ENCODE peak calls at places on chromosomes 6 and 20, in six cellular contexts. Y is RWPE1, B is GM23338, P is left ventricle myocardium inferior, C is hippocampal formation, O is NCI-H1436. J is an unnamed sample.
A peak's percentile ranks its signal among the peaks of the same experiment; 100 is the strongest.

GRCh38 chr6:69846770-69847506 is 19.4 kb upstream of the COL19A1 start:
- DNase-seq in O (no peak), P (no peak), C (no peak), Y (no peak), B (no peak), J (no peak)

GRCh38 chr6:73231986-73232391 is 6.7 kb upstream of the KHDC1L start:
- DNase-seq in C (no peak), Y (no peak), B (no peak), P (no peak), O (no peak), J (peak; percentile 57)

GRCh38 chr20:58579819-58580492 is 64.8 kb upstream of the APCDD1L start:
- DNase-seq in B (no peak), P (no peak), Y (no peak), O (no peak), C (no peak), J (no peak)

GRCh38 chr6:161523367-161523766 is 249.5 kb upstream of the AGPAT4 start:
- DNase-seq in B (no peak), C (no peak), P (no peak), O (no peak), Y (no peak), J (no peak)

GRCh38 chr6:70375166-70375565 is 38.1 kb upstream of the FAM135A start:
- DNase-seq in Y (peak; percentile 69), C (no peak), O (no peak), B (no peak), P (no peak), J (peak; percentile 87)

GRCh38 chr6:160799801-160800200 is 97.8 kb downstream of the PLG start:
- DNase-seq in B (no peak), Y (no peak), C (no peak), O (no peak), P (no peak), J (no peak)

GRCh38 chr6:138726066-138727060 is 47.2 kb upstream of the CCDC28A start:
- DNase-seq in C (no peak), Y (no peak), B (no peak), P (no peak), O (no peak), J (peak; percentile 43)

GRCh38 chr6:47073125-47074110 is 31.3 kb upstream of the ADGRF1 start:
- DNase-seq in P (no peak), C (no peak), O (no peak), Y (no peak), B (peak; percentile 69), J (peak; percentile 26)

GRCh38 chr6:10343320-10343719 is 71.6 kb downstream of the TFAP2A start:
- DNase-seq in C (no peak), B (no peak), Y (no peak), O (no peak), P (no peak), J (no peak)

GRCh38 chr6:66896415-66896814 is 1189.4 kb upstream of the EYS start:
- DNase-seq in B (no peak), Y (peak; percentile 86), P (no peak), C (no peak), O (no peak), J (peak; percentile 76)

GRCh38 chr20:4165984-4166725 is 150.8 kb upstream of the RNF24 start:
- DNase-seq in P (no peak), O (peak; percentile 26), B (no peak), Y (no peak), C (no peak), J (no peak)

GRCh38 chr6:164870175-164870574 is 439.2 kb downstream of the C6orf118 start:
- DNase-seq in C (no peak), Y (no peak), P (no peak), B (no peak), O (no peak), J (peak; percentile 31)

GRCh38 chr20:2820084-2820895 is 4.1 kb downstream of the TMEM239 start:
- DNase-seq in P (no peak), O (no peak), Y (no peak), B (peak; percentile 70), C (no peak), J (no peak)

GRCh38 chr20:50003253-50003656 is 20.5 kb downstream of the SNAI1 start:
- DNase-seq in Y (peak; percentile 72), C (no peak), O (no peak), B (no peak), P (no peak), J (peak; percentile 97)

GRCh38 chr6:20791932-20792331 is 257.7 kb downstream of the CDKAL1 start:
- DNase-seq in O (no peak), B (no peak), P (no peak), Y (no peak), C (no peak), J (no peak)

GRCh38 chr20:32040142-32040953 is 11.7 kb upstream of the HCK start:
- DNase-seq in O (no peak), C (peak; percentile 30), P (peak; percentile 48), B (no peak), Y (peak; percentile 73), J (peak; percentile 93)

GRCh38 chr20:51910202-51911050 is 108.1 kb upstream of the SALL4 start:
- DNase-seq in C (no peak), Y (peak; percentile 64), B (peak; percentile 65), P (no peak), O (no peak), J (peak; percentile 81)

GRCh38 chr6:156242206-156242605 is 535.0 kb upstream of the ARID1B start:
- DNase-seq in Y (no peak), C (no peak), B (peak; percentile 8), O (no peak), P (no peak), J (no peak)

GRCh38 chr20:64093013-64093503 is 8.9 kb upstream of the LKAAEAR1 start:
- DNase-seq in B (no peak), Y (no peak), P (no peak), O (no peak), C (no peak), J (no peak)

GRCh38 chr6:7034055-7034454 is 73.7 kb upstream of the RREB1 start:
- DNase-seq in O (no peak), P (no peak), B (no peak), Y (no peak), C (no peak), J (no peak)

GRCh38 chr6:4282926-4283325 is 147.6 kb upstream of the ECI2 start:
- DNase-seq in O (no peak), C (no peak), B (no peak), P (no peak), Y (no peak), J (no peak)

J was measured in bronchial epithelial cell.